ENCODE peak calls at places on chromosomes 7 and 10, in four cellular contexts. N is HepG2, Q is WTC11, P is K562. C is an unnamed sample.

GRCh38 chr7:50069613-50070012 is 23.4 kb downstream of the ZPBP start:
- DNase-seq in N (peak; percentile 12), Q (peak; percentile 23), P (no peak), C (no peak)

GRCh38 chr10:68781613-68782574 is 45.4 kb upstream of the STOX1 start:
- DNase-seq in N (no peak), Q (no peak), P (no peak), C (no peak)

GRCh38 chr10:5260828-5261227 is 64.2 kb downstream of the AKR1C4 start:
- DNase-seq in N (no peak), Q (no peak), P (no peak), C (no peak)

GRCh38 chr10:119222966-119223386 is 15.6 kb downstream of the GRK5 start:
- DNase-seq in N (no peak), Q (no peak), P (no peak), C (no peak)

GRCh38 chr10:69911571-69912528 is 110.1 kb downstream of the COL13A1 start:
- DNase-seq in N (no peak), Q (no peak), P (no peak), C (no peak)

GRCh38 chr7:5428470-5429252 is 5.0 kb upstream of the TNRC18 start:
- DNase-seq in N (peak; percentile 78), Q (peak; percentile 46), P (peak; percentile 45), C (no peak)

GRCh38 chr10:88979153-88979562 is 11.4 kb upstream of the FAS start:
- DNase-seq in N (no peak), Q (no peak), P (no peak), C (peak; percentile 15)

GRCh38 chr10:132135398-132135872 is 51.3 kb upstream of the DPYSL4 start:
- DNase-seq in N (no peak), Q (no peak), P (no peak), C (no peak)

GRCh38 chr10:16967866-16968721 is 150.9 kb upstream of the RSU1 start:
- DNase-seq in N (peak; percentile 40), Q (no peak), P (no peak), C (no peak)

GRCh38 chr10:112183329-112184051 is at the start of gene GPAM:
- DNase-seq in N (no peak), Q (peak; percentile 96), P (peak; percentile 91), C (peak; percentile 98)

GRCh38 chr7:4500812-4501211 is 181.3 kb upstream of the FOXK1 start:
- DNase-seq in N (no peak), Q (peak; percentile 13), P (no peak), C (no peak)

GRCh38 chr10:131872837-131873375 is 27.9 kb upstream of the PPP2R2D start:
- DNase-seq in N (no peak), Q (no peak), P (no peak), C (no peak)

GRCh38 chr7:44750921-44751571 is 2.4 kb downstream of the ZMIZ2 start:
- DNase-seq in N (no peak), Q (no peak), P (peak; percentile 10), C (no peak)

GRCh38 chr7:156027821-156028220 is 215.6 kb upstream of the SHH start:
- DNase-seq in N (no peak), Q (no peak), P (no peak), C (no peak)

GRCh38 chr10:79431891-79432831 is 13.3 kb downstream of the ZCCHC24 start:
- DNase-seq in N (no peak), Q (no peak), P (no peak), C (no peak)

GRCh38 chr10:36224431-36224985 is 582.4 kb upstream of the FZD8 start:
- DNase-seq in N (no peak), Q (no peak), P (no peak), C (no peak)

GRCh38 chr7:130697791-130698190 is 11.4 kb upstream of the TSGA13 start:
- DNase-seq in N (no peak), Q (no peak), P (no peak), C (no peak)

GRCh38 chr7:130695840-130696239 is 9.5 kb upstream of the TSGA13 start:
- DNase-seq in N (peak; percentile 36), Q (no peak), P (peak; percentile 41), C (peak; percentile 10)

GRCh38 chr7:130700760-130701159 is 14.4 kb upstream of the TSGA13 start:
- DNase-seq in N (no peak), Q (no peak), P (no peak), C (no peak)

GRCh38 chr7:130701650-130702049 is 15.3 kb upstream of the TSGA13 start:
- DNase-seq in N (no peak), Q (no peak), P (no peak), C (no peak)

DNA sequence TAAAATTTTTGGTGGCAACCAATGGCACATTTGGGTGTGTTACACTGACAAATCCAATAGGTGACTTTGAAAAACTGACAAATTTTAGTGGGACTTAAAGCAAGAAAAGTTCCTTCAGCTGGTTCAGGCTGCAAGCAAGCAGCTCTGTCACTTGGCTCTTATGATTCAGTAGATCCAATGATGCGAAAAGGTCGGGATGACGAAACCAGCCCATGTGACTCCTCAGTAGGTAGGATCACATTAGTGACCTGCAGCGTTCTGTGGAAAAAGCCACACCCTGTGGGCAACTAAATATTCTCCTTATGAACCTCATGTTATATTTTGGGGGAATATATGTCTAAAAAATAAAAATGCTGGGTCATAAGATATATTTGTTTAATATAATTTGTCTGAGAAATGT is 13.3 kb upstream of the TSGA13 start:
- DNase-seq in N (no peak), Q (no peak), P (no peak), C (no peak)
- TF ChIP-seq ELF4 in N (no peak), Q (no peak), P (no peak), C (no peak)

GRCh38 chr7:64494912-64495461 is 67.9 kb downstream of the ZNF680 start:
- DNase-seq in N (no peak), Q (peak; percentile 8), P (no peak), C (no peak)
- TF ChIP-seq ELF4 in N (no peak), Q (no peak), P (no peak), C (no peak)

GRCh38 chr7:151940048-151940845 is 16.0 kb upstream of the GALNTL5 start:
- DNase-seq in N (no peak), Q (no peak), P (no peak), C (no peak)
- TF ChIP-seq ELF4 in N (no peak), Q (no peak), P (no peak), C (no peak)

GRCh38 chr7:47376991-47377590 is 204.8 kb downstream of the TNS3 start:
- DNase-seq in N (no peak), Q (no peak), P (no peak), C (no peak)
- TF ChIP-seq ELF4 in N (no peak), Q (no peak), P (no peak), C (no peak)

C was measured in HEK293T.